ENCODE peak calls at places on chromosomes 5 and 9, in eight cellular contexts. One of them, this sample, is unnamed.

GRCh38 chr5:74866653-74867162 is 521 bp upstream of the FAM169A start:
- DNase-seq in hippocampal formation: no peak
- DNase-seq in GM20000: peak
- DNase-seq in stimulated activated CD8-positive, alpha-beta memory T cell treated with anti-CD3 and anti-CD28 coated beads, Interleukin-4, amount 100 ng/mL, for 4 hours: no peak
- DNase-seq in mesendoderm: peak
- DNase-seq in activated naive CD4-positive, alpha-beta T cell treated with Interleukin-2 at 50 U/mL for 16 hours: no peak
- DNase-seq in choroid plexus epithelial cell: no peak
- DNase-seq in HTR-8/SVneo: peak
- DNase-seq in this sample: no peak

GRCh38 chr5:100553209-100553608 is 18.0 kb downstream of the FAM174A start:
- DNase-seq in hippocampal formation: no peak
- DNase-seq in GM20000: no peak
- DNase-seq in stimulated activated CD8-positive, alpha-beta memory T cell treated with anti-CD3 and anti-CD28 coated beads, Interleukin-4, amount 100 ng/mL, for 4 hours: no peak
- DNase-seq in mesendoderm: no peak
- DNase-seq in activated naive CD4-positive, alpha-beta T cell treated with Interleukin-2 at 50 U/mL for 16 hours: no peak
- DNase-seq in choroid plexus epithelial cell: no peak
- DNase-seq in HTR-8/SVneo: no peak
- DNase-seq in this sample: peak

GRCh38 chr5:154627711-154628678 is 127.2 kb upstream of the LARP1 start:
- DNase-seq in hippocampal formation: no peak
- DNase-seq in GM20000: no peak
- DNase-seq in stimulated activated CD8-positive, alpha-beta memory T cell treated with anti-CD3 and anti-CD28 coated beads, Interleukin-4, amount 100 ng/mL, for 4 hours: no peak
- DNase-seq in mesendoderm: no peak
- DNase-seq in activated naive CD4-positive, alpha-beta T cell treated with Interleukin-2 at 50 U/mL for 16 hours: no peak
- DNase-seq in choroid plexus epithelial cell: peak
- DNase-seq in HTR-8/SVneo: no peak
- DNase-seq in this sample: no peak

GRCh38 chr9:7366121-7366520 is 433.5 kb downstream of the DMAC1 start:
- DNase-seq in hippocampal formation: no peak
- DNase-seq in GM20000: no peak
- DNase-seq in stimulated activated CD8-positive, alpha-beta memory T cell treated with anti-CD3 and anti-CD28 coated beads, Interleukin-4, amount 100 ng/mL, for 4 hours: no peak
- DNase-seq in mesendoderm: no peak
- DNase-seq in activated naive CD4-positive, alpha-beta T cell treated with Interleukin-2 at 50 U/mL for 16 hours: no peak
- DNase-seq in choroid plexus epithelial cell: peak
- DNase-seq in HTR-8/SVneo: no peak
- DNase-seq in this sample: no peak

GRCh38 chr9:136853596-136854112 is 1.5 kb downstream of the MAMDC4 start:
- DNase-seq in hippocampal formation: no peak
- DNase-seq in GM20000: no peak
- DNase-seq in stimulated activated CD8-positive, alpha-beta memory T cell treated with anti-CD3 and anti-CD28 coated beads, Interleukin-4, amount 100 ng/mL, for 4 hours: no peak
- DNase-seq in mesendoderm: no peak
- DNase-seq in activated naive CD4-positive, alpha-beta T cell treated with Interleukin-2 at 50 U/mL for 16 hours: no peak
- DNase-seq in choroid plexus epithelial cell: no peak
- DNase-seq in HTR-8/SVneo: no peak
- DNase-seq in this sample: no peak

GRCh38 chr9:81559741-81560140 is 129.6 kb downstream of the TLE1 start:
- DNase-seq in hippocampal formation: no peak
- DNase-seq in GM20000: no peak
- DNase-seq in stimulated activated CD8-positive, alpha-beta memory T cell treated with anti-CD3 and anti-CD28 coated beads, Interleukin-4, amount 100 ng/mL, for 4 hours: no peak
- DNase-seq in mesendoderm: peak
- DNase-seq in activated naive CD4-positive, alpha-beta T cell treated with Interleukin-2 at 50 U/mL for 16 hours: no peak
- DNase-seq in choroid plexus epithelial cell: peak
- DNase-seq in HTR-8/SVneo: peak
- DNase-seq in this sample: peak

GRCh38 chr5:106397700-106398099 is 1273.0 kb downstream of the EFNA5 start:
- DNase-seq in hippocampal formation: no peak
- DNase-seq in GM20000: no peak
- DNase-seq in stimulated activated CD8-positive, alpha-beta memory T cell treated with anti-CD3 and anti-CD28 coated beads, Interleukin-4, amount 100 ng/mL, for 4 hours: no peak
- DNase-seq in mesendoderm: peak
- DNase-seq in activated naive CD4-positive, alpha-beta T cell treated with Interleukin-2 at 50 U/mL for 16 hours: no peak
- DNase-seq in choroid plexus epithelial cell: peak
- DNase-seq in HTR-8/SVneo: peak
- DNase-seq in this sample: peak

GRCh38 chr5:127013407-127013806 is 17.0 kb downstream of the MARCHF3 start:
- DNase-seq in hippocampal formation: no peak
- DNase-seq in GM20000: no peak
- DNase-seq in stimulated activated CD8-positive, alpha-beta memory T cell treated with anti-CD3 and anti-CD28 coated beads, Interleukin-4, amount 100 ng/mL, for 4 hours: no peak
- DNase-seq in mesendoderm: no peak
- DNase-seq in activated naive CD4-positive, alpha-beta T cell treated with Interleukin-2 at 50 U/mL for 16 hours: no peak
- DNase-seq in choroid plexus epithelial cell: no peak
- DNase-seq in HTR-8/SVneo: no peak
- DNase-seq in this sample: no peak

GRCh38 chr9:127869310-127870152 is 7.9 kb downstream of the AK1 start:
- DNase-seq in hippocampal formation: peak
- DNase-seq in GM20000: peak
- DNase-seq in stimulated activated CD8-positive, alpha-beta memory T cell treated with anti-CD3 and anti-CD28 coated beads, Interleukin-4, amount 100 ng/mL, for 4 hours: peak
- DNase-seq in mesendoderm: peak
- DNase-seq in activated naive CD4-positive, alpha-beta T cell treated with Interleukin-2 at 50 U/mL for 16 hours: peak
- DNase-seq in choroid plexus epithelial cell: peak
- DNase-seq in HTR-8/SVneo: peak
- DNase-seq in this sample: peak

This sample was measured in astrocyte of the spinal cord.